ENCODE peak calls at places on chromosomes 4 and X, in four cellular contexts. F, Z, T and G are unnamed samples. For H3K36me3, the result is how much of the 10 kb centered on the place peaks cover.

GRCh38 chr4:185640809-185641675 is 105.7 kb upstream of the PDLIM3 start:
- DNase-seq in F (peak), Z (no peak), T (no peak), G (no peak)

GRCh38 chrX:120372667-120373370 is 10.9 kb downstream of the ATP1B4 start:
- DNase-seq in F (no peak), Z (no peak), T (no peak), G (no peak)

GRCh38 chr4:78268607-78269006 is 211.5 kb downstream of the FRAS1 start:
- DNase-seq in F (no peak), Z (no peak), T (no peak), G (no peak)

GRCh38 chrX:68685722-68686683 is 38.5 kb downstream of the STARD8 start:
- DNase-seq in F (peak), Z (no peak), T (peak), G (peak)

GRCh38 chr4:126890994-126891393 is 741.8 kb upstream of the INTU start:
- DNase-seq in F (no peak), Z (no peak), T (no peak), G (no peak)

GRCh38 chrX:31440546-31440945 is 368.7 kb upstream of the FTHL17 start:
- DNase-seq in F (no peak), Z (no peak), T (no peak), G (no peak)

GRCh38 chr4:185559913-185560281 is 24.6 kb upstream of the PDLIM3 start:
- DNase-seq in F (no peak), Z (no peak), T (peak), G (no peak)

GRCh38 chrX:133794151-133794550 is 191.2 kb downstream of the GPC3 start:
- DNase-seq in F (no peak), Z (no peak), T (no peak), G (no peak)

GRCh38 chrX:116240446-116240845 is 69.9 kb downstream of the AGTR2 start:
- DNase-seq in F (no peak), Z (no peak), T (no peak), G (no peak)

GRCh38 chrX:15977644-15978043 is 123.0 kb upstream of the AP1S2 start:
- DNase-seq in F (no peak), Z (no peak), T (no peak), G (no peak)

GRCh38 chr4:170256807-170257206 is 167.1 kb upstream of the AADAT start:
- DNase-seq in F (no peak), Z (no peak), T (no peak), G (no peak)

GRCh38 chrX:119186194-119186593 is 49.9 kb upstream of the PGRMC1 start:
- DNase-seq in F (no peak), Z (no peak), T (no peak), G (no peak)

GRCh38 chr4:40940317-40940720 is 190.6 kb downstream of the NSUN7 start:
- DNase-seq in F (no peak), Z (no peak), T (peak), G (no peak)

GRCh38 chrX:97858592-97858991 is 974.9 kb downstream of the RPA4 start:
- DNase-seq in F (no peak), Z (no peak), T (no peak), G (no peak)

GRCh38 chr4:31124008-31124645 is 404.0 kb downstream of the PCDH7 start:
- DNase-seq in F (no peak), Z (no peak), T (no peak), G (no peak)

GRCh38 chrX:33272986-33273385 is 61.6 kb upstream of the DMD start:
- DNase-seq in F (no peak), Z (no peak), T (no peak), G (no peak)

GRCh38 chr4:116217781-116218180 is 867.6 kb downstream of the TRAM1L1 start:
- DNase-seq in F (no peak), Z (no peak), T (no peak), G (no peak)

GRCh38 chrX:3962511-3963350 is 249.3 kb upstream of the PRKX start:
- DNase-seq in F (peak), Z (no peak), T (no peak), G (no peak)

GRCh38 chrX:74286950-74287349 is 17.0 kb upstream of the ZCCHC13 start:
- DNase-seq in F (no peak), Z (no peak), T (no peak), G (no peak)

GRCh38 chr4:137998666-137999429 is 243.3 kb downstream of the SLC7A11 start:
- DNase-seq in F (no peak), Z (no peak), T (no peak), G (no peak)

GRCh38 chrX:132819885-132820284 is 138.5 kb downstream of the HS6ST2 start:
- DNase-seq in F (no peak), Z (no peak), T (no peak), G (no peak)

GRCh38 chrX:103818844-103819243 is 13.2 kb downstream of the RAB9B start:
- DNase-seq in F (no peak), Z (no peak), T (no peak), G (no peak)

GRCh38 chr4:154807042-154807630 is 26.1 kb downstream of the RBM46 start:
- DNase-seq in F (peak), Z (no peak), T (no peak), G (peak)

GRCh38 chr4:89949782-89950387 is 55.2 kb downstream of the MMRN1 start:
- DNase-seq in F (no peak), Z (no peak), T (no peak), G (no peak)

GRCh38 chr4:133157460-133158160 is 8.5 kb downstream of the PCDH10 start:
- DNase-seq in F (no peak), Z (no peak), T (no peak), G (no peak)

GRCh38 chrX:132831336-132831973 is 127.0 kb downstream of the HS6ST2 start:
- DNase-seq in F (no peak), Z (no peak), T (no peak), G (no peak)

GRCh38 chr4:20829958-20830357 is 129.7 kb downstream of the PACRGL start:
- DNase-seq in F (no peak), Z (no peak), T (no peak), G (no peak)

GRCh38 chrX:122913134-122913533 is 270.9 kb upstream of the GRIA3 start:
- DNase-seq in F (no peak), Z (no peak), T (no peak), G (no peak)

GRCh38 chrX:108163333-108164082 is 71.9 kb downstream of the ATG4A start:
- DNase-seq in F (no peak), Z (no peak), T (no peak), G (no peak)

GRCh38 chr4:79227896-79228295 is 98.0 kb downstream of the NAA11 start:
- DNase-seq in F (no peak), Z (no peak), T (peak), G (no peak)

GRCh38 chr4:35300996-35301774 is 943.1 kb downstream of the ARAP2 start:
- DNase-seq in F (no peak), Z (no peak), T (no peak), G (no peak)

GRCh38 chrX:153763989-153764755 is at the start of gene PLXNB3:
- DNase-seq in F (peak), Z (peak), T (peak), G (peak)

GRCh38 chrX:130097507-130098201 is 12.6 kb downstream of the ELF4 start:
- DNase-seq in F (peak), Z (no peak), T (peak), G (no peak)

GRCh38 chr4:165301833-165302232 is 25.6 kb upstream of the MSMO1 start:
- DNase-seq in F (no peak), Z (no peak), T (no peak), G (no peak)
- H3K4me3 ChIP-seq in F (no peak), Z (peak), T (peak), G (peak)

DNA sequence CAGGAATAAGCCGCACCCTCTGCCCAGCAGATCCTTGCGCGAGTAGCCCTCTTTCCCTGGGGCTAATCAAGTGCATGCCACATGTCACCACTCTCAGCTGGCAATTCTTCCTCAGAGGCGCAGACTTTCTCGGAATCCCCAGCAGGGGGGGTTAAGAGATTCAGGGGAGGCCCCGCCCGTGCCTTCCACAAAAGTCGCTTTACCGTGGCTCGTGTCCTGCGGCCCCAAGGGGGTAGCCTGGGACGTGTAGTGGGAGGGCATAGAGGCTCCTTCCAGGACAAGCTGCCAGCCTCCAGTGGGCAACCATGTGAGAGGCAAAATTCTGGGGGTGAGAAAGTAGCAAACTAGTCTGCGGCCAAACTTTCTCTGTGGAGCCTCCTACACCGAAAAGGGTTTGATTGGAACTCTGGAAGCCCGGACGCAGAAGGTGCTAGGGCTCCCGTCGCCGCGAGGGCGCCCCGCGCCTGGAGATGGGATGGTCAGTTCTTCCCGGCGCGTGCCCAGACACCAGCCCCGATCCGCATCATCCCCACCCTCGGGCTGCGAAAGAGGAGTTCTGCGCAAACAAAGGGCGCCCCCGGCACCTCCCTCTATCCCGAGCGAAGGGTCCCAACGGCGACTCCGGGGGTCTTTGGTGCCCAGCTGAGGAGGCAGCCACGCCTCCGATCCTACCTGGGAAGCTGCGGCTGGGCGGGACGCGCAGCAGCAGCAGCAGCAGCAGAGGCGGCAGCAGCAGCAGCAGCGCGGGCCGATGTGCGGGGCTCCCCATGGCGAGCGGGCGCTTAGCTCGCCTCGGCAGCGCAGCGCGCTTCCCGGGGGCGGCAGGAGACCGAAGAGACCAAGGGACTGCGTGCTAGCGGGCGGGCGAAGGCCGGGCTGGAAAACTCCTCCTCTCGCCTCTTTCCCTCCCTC is at the start of gene SRPX:
- DNase-seq in F (peak), Z (no peak), T (peak), G (peak)
- TF ChIP-seq CTCF in F (peak), Z (no peak), T (peak), G (peak)

GRCh38 chr4:87365348-87365747 is 25.6 kb downstream of the HSD17B11 start:
- DNase-seq in F (no peak), Z (no peak), T (no peak), G (no peak)

GRCh38 chr4:87370071-87370470 is 20.9 kb downstream of the HSD17B11 start:
- DNase-seq in F (no peak), Z (no peak), T (no peak), G (no peak)

GRCh38 chr4:87363552-87363951 is 27.4 kb downstream of the HSD17B11 start:
- DNase-seq in F (no peak), Z (no peak), T (no peak), G (no peak)

DNA sequence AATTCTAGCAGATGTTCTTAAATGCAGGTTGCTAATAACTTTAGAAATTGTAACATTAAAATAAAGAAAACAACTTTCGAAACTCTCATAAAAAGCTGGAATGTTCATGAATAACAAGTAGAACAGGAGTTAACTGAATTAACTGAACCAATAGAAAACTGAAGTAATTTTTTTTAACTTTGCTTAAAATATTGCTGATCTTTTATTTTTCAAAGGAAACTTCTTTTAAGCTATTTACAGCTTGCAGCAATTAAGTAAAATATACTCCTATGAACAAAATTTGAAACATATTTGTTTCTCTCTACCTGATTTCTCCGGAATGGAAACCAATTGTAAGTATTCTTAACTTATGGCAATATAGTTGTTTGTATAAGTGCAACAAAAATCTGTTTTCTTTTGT is 24.2 kb downstream of the HSD17B11 start:
- DNase-seq in F (no peak), Z (no peak), T (no peak), G (no peak)
- H3K36me3 ChIP-seq in F (half or more), Z (under half), T (half or more), G (under half)

GRCh38 chrX:45202171-45202570 is 1.5 kb upstream of the DIPK2B start:
- DNase-seq in F (no peak), Z (no peak), T (no peak), G (no peak)

GRCh38 chrX:45200741-45201234 is at the start of gene DIPK2B:
- DNase-seq in F (no peak), Z (no peak), T (peak), G (no peak)

GRCh38 chrX:45196701-45197100 is 4.0 kb downstream of the DIPK2B start:
- DNase-seq in F (no peak), Z (no peak), T (no peak), G (no peak)

GRCh38 chrX:45198706-45199105 is 2.0 kb downstream of the DIPK2B start:
- DNase-seq in F (no peak), Z (no peak), T (no peak), G (no peak)

GRCh38 chrX:45198301-45198700 is 2.4 kb downstream of the DIPK2B start:
- DNase-seq in F (no peak), Z (no peak), T (no peak), G (no peak)
- H3K4me3 ChIP-seq in F (no peak), Z (no peak), T (peak), G (no peak)

DNA sequence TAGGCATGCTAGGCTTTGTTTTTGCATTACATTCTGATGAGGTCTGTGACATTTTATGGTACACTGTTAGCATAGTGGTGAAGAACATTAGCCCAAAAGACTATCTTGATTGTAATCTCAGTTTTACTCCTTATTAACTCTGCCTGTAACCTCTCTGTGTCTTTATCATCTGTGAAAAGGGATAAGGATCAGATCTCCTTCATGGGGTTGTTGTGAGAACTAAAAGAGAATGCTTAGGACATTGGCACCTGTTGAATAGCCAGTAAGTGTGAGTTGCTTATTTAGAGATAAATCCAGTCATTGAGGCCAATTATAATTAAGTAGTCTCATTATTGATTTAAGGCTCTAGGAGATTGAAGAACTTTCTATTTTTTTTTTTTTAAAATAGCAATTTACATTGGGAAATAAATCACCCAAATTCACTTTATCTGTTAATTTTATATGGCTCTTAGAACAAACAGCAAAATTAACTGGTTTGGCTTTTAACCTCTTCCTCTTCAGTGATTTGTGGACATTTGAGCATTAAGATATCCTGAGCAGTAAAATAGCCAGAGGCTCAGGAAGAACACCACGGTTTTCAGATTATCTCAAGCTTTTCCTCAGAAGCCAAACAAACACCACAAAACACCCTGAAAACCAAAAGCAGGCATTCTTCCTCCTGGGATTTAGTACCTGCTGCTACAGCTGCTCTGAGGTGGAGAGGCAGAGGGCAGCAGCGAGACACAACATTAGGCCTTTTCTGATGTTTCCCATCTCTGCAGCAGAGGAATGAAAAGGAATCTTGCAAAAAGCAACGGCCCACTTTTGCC is 192.9 kb downstream of the ARHGAP10 start:
- DNase-seq in F (no peak), Z (no peak), T (no peak), G (no peak)
- TF ChIP-seq CTCF in F (no peak), Z (no peak), T (peak), G (peak)

GRCh38 chr4:896630-897029 is 35.5 kb downstream of the GAK start:
- DNase-seq in F (no peak), Z (no peak), T (no peak), G (no peak)
- H3K36me3 ChIP-seq in F (half or more), Z (under half), T (half or more), G (under half)

DNA sequence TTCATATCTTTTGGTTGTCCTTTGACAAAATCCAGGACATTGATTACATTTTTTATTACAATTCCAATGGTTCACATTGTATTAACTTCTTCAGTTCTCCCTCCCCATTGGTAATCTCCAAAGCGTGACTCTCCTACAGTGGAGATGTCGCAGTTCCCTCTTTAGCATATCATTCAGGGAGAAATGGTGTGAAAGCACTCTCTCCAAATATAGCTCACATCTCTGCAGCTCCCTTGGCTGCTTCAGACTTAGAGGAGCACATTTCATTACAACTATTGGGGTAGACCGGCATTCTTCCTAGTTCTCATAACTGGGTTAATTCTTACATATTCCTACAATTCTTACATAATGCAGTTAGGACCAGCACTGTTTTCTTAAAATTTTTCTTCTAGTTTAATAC is 25.3 kb downstream of the RNF150 start:
- DNase-seq in F (no peak), Z (no peak), T (no peak), G (no peak)
- H3K4me3 ChIP-seq in F (no peak), Z (no peak), T (no peak), G (no peak)

GRCh38 chrX:47648376-47648775 is 2.0 kb downstream of the ELK1 start:
- DNase-seq in F (no peak), Z (no peak), T (no peak), G (no peak)

GRCh38 chrX:47646636-47647035 is 3.7 kb downstream of the ELK1 start:
- DNase-seq in F (no peak), Z (no peak), T (no peak), G (no peak)

GRCh38 chrX:47644557-47645091 is 5.7 kb downstream of the ELK1 start:
- DNase-seq in F (no peak), Z (no peak), T (no peak), G (no peak)

GRCh38 chrX:47645530-47645929 is 4.8 kb downstream of the ELK1 start:
- DNase-seq in F (no peak), Z (no peak), T (no peak), G (no peak)

GRCh38 chrX:47643926-47644325 is 6.4 kb downstream of the ELK1 start:
- DNase-seq in F (no peak), Z (no peak), T (no peak), G (no peak)
- TF ChIP-seq CTCF in F (peak), Z (no peak), T (peak), G (peak)

GRCh38 chr4:87087015-87087920 is 133.2 kb downstream of the KLHL8 start:
- DNase-seq in F (no peak), Z (no peak), T (no peak), G (no peak)

GRCh38 chr4:87088188-87088587 is 132.2 kb downstream of the KLHL8 start:
- DNase-seq in F (no peak), Z (no peak), T (no peak), G (no peak)

GRCh38 chr4:87086143-87086805 is 134.1 kb downstream of the KLHL8 start:
- DNase-seq in F (no peak), Z (no peak), T (no peak), G (no peak)

GRCh38 chr4:87090305-87090704 is 130.1 kb downstream of the KLHL8 start:
- DNase-seq in F (no peak), Z (no peak), T (no peak), G (no peak)

DNA sequence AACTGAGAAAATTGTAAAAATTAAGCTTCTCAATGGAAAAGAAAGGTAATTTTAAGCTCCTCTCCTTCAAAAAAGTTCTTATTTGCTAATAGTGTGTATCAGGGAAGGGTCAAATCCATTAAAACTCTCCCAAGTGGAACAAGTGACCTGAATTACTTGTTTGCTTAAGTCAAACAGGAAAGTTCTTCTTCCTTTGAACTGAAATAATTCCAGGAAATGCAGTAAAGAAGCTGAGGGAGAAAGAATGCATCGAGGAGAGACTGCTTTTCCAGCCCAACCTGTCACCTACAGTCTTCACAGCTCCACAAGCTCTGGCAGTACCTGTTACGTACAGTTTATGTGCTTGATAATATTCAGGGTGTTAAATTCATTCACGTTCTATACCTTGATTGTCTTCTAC is 131.1 kb downstream of the KLHL8 start:
- DNase-seq in F (no peak), Z (no peak), T (no peak), G (no peak)
- H3K36me3 ChIP-seq in F (half or more), Z (under half), T (under half), G (under half)